ENCODE peak calls at places on chromosomes 6 and 20, in five cellular contexts. G is ovary, E is uterus, I is ascending aorta, L is heart left ventricle. K is an unnamed sample. For H3K36me3 and H3K9me3, the result is how much of the 10 kb centered on the place peaks cover.

GRCh38 chr20:19427480-19427879 is 215.0 kb downstream of the SLC24A3 start:
- DNase-seq in G (no peak), E (no peak), I (no peak), L (no peak), K (no peak)

GRCh38 chr20:13430346-13431002 is 208.3 kb downstream of the TASP1 start:
- DNase-seq in G (no peak), E (no peak), I (no peak), L (no peak), K (no peak)

GRCh38 chr20:37295595-37295994 is 6.1 kb downstream of the MANBAL start:
- DNase-seq in G (no peak), E (no peak), I (no peak), L (no peak), K (no peak)

GRCh38 chr6:164069352-164070022 is 655.0 kb downstream of the QKI start:
- DNase-seq in G (peak), E (no peak), I (no peak), L (peak), K (no peak)

GRCh38 chr20:5080384-5080877 is 39.3 kb downstream of the PCNA start:
- DNase-seq in G (peak), E (peak), I (peak), L (peak), K (peak)

GRCh38 chr6:16793828-16794412 is 32.7 kb upstream of the ATXN1 start:
- DNase-seq in G (no peak), E (no peak), I (no peak), L (no peak), K (no peak)

GRCh38 chr20:41279546-41280225 is 37.8 kb downstream of the ZHX3 start:
- DNase-seq in G (no peak), E (no peak), I (no peak), L (no peak), K (no peak)

GRCh38 chr6:26071135-26071534 is 16.1 kb upstream of the HFE start:
- DNase-seq in G (no peak), E (no peak), I (no peak), L (no peak), K (no peak)

GRCh38 chr20:37922016-37922415 is 19.1 kb downstream of the VSTM2L start:
- DNase-seq in G (no peak), E (no peak), I (no peak), L (no peak), K (no peak)

GRCh38 chr20:49123982-49124381 is 64.2 kb downstream of the STAU1 start:
- DNase-seq in G (no peak), E (no peak), I (no peak), L (no peak), K (no peak)
- H3K36me3 ChIP-seq in G (under half), E (under half), I (under half), L (half or more), K (half or more)

GRCh38 chr6:61886608-61887259 is 399.3 kb downstream of the KHDRBS2 start:
- DNase-seq in G (no peak), E (no peak), I (no peak), L (no peak), K (no peak)
- TF ChIP-seq CTCF in G (no peak), E (no peak), I (no peak), L (no peak), K (no peak)

GRCh38 chr6:168700880-168701279 is 259.9 kb downstream of the SMOC2 start:
- DNase-seq in G (no peak), E (no peak), I (no peak), L (no peak), K (no peak)
- H3K9me3 ChIP-seq in G (under half), E (under half), I (under half), L (under half), K (under half)

DNA sequence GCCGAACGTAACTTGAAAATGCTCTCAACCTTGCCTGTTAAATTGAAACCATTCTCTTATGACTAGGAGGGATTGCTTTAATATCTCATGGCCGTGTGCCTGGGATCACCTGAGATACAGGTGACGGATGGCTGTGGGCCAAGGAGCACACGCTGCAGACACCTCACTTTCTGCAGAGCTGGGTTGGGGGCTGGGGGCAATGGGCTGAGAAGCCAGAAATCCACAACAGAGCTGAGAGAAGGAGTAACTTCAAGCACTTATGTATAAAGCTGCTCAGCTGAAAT is 170.9 kb downstream of the DTNBP1 start:
- DNase-seq in G (no peak), E (no peak), I (no peak), L (no peak), K (no peak)
- H3K36me3 ChIP-seq in G (under half), E (under half), I (under half), L (under half), K (under half)

GRCh38 chr6:129500958-129501381 is 209.0 kb downstream of the ARHGAP18 start:
- DNase-seq in G (no peak), E (no peak), I (no peak), L (no peak), K (no peak)
- TF ChIP-seq CTCF in G (no peak), E (no peak), I (no peak), L (no peak), K (no peak)